ENCODE peak calls at places on chromosomes 1 and 21, in four cellular contexts. One of them, this sample, is unnamed.

GRCh38 chr1:192559115-192560006 is 16.2 kb upstream of the RGS1 start:
- DNase-seq in NCI-H2227 treated with DMSO at 0.1 percent for 48 hours: no peak
- DNase-seq in fibroblast of pulmonary artery: peak
- DNase-seq in right lobe of liver: no peak
- DNase-seq in this sample: no peak

GRCh38 chr1:43834280-43835140 is 99.1 kb upstream of the ARTN start:
- DNase-seq in NCI-H2227 treated with DMSO at 0.1 percent for 48 hours: no peak
- DNase-seq in fibroblast of pulmonary artery: peak
- DNase-seq in right lobe of liver: no peak
- DNase-seq in this sample: no peak

GRCh38 chr1:18279713-18280074 is 172.1 kb downstream of the IGSF21 start:
- DNase-seq in NCI-H2227 treated with DMSO at 0.1 percent for 48 hours: no peak
- DNase-seq in fibroblast of pulmonary artery: no peak
- DNase-seq in right lobe of liver: no peak
- DNase-seq in this sample: no peak

GRCh38 chr1:230069813-230070212 is 2.8 kb downstream of the GALNT2 start:
- DNase-seq in NCI-H2227 treated with DMSO at 0.1 percent for 48 hours: no peak
- DNase-seq in fibroblast of pulmonary artery: no peak
- DNase-seq in right lobe of liver: peak
- DNase-seq in this sample: no peak

GRCh38 chr1:8171751-8172464 is 145.8 kb upstream of the ERRFI1 start:
- DNase-seq in NCI-H2227 treated with DMSO at 0.1 percent for 48 hours: no peak
- DNase-seq in fibroblast of pulmonary artery: no peak
- DNase-seq in right lobe of liver: no peak
- DNase-seq in this sample: no peak

GRCh38 chr1:84701366-84701765 is 11.1 kb upstream of the SSX2IP start:
- DNase-seq in NCI-H2227 treated with DMSO at 0.1 percent for 48 hours: no peak
- DNase-seq in fibroblast of pulmonary artery: peak
- DNase-seq in right lobe of liver: no peak
- DNase-seq in this sample: no peak

GRCh38 chr1:164590592-164590991 is 31.6 kb downstream of the PBX1 start:
- DNase-seq in NCI-H2227 treated with DMSO at 0.1 percent for 48 hours: no peak
- DNase-seq in fibroblast of pulmonary artery: no peak
- DNase-seq in right lobe of liver: no peak
- DNase-seq in this sample: no peak

GRCh38 chr1:84704872-84705426 is 14.7 kb upstream of the SSX2IP start:
- DNase-seq in NCI-H2227 treated with DMSO at 0.1 percent for 48 hours: no peak
- DNase-seq in fibroblast of pulmonary artery: no peak
- DNase-seq in right lobe of liver: no peak
- DNase-seq in this sample: no peak

GRCh38 chr1:225608014-225608796 is 44.7 kb downstream of the ENAH start:
- DNase-seq in NCI-H2227 treated with DMSO at 0.1 percent for 48 hours: no peak
- DNase-seq in fibroblast of pulmonary artery: no peak
- DNase-seq in right lobe of liver: no peak
- DNase-seq in this sample: no peak

GRCh38 chr1:151166506-151166956 is 587 bp downstream of the SCNM1 start:
- DNase-seq in NCI-H2227 treated with DMSO at 0.1 percent for 48 hours: no peak
- DNase-seq in fibroblast of pulmonary artery: peak
- DNase-seq in right lobe of liver: no peak
- DNase-seq in this sample: no peak

GRCh38 chr1:65235867-65236805 is 73.2 kb upstream of the DNAJC6 start:
- DNase-seq in NCI-H2227 treated with DMSO at 0.1 percent for 48 hours: no peak
- DNase-seq in fibroblast of pulmonary artery: peak
- DNase-seq in right lobe of liver: no peak
- DNase-seq in this sample: no peak

GRCh38 chr1:45793942-45794604 is 9.3 kb upstream of the MAST2 start:
- DNase-seq in NCI-H2227 treated with DMSO at 0.1 percent for 48 hours: no peak
- DNase-seq in fibroblast of pulmonary artery: no peak
- DNase-seq in right lobe of liver: no peak
- DNase-seq in this sample: no peak

GRCh38 chr21:28253971-28254370 is 738.7 kb downstream of the LTN1 start:
- DNase-seq in NCI-H2227 treated with DMSO at 0.1 percent for 48 hours: no peak
- DNase-seq in fibroblast of pulmonary artery: no peak
- DNase-seq in right lobe of liver: no peak
- DNase-seq in this sample: no peak

GRCh38 chr1:192805832-192806323 is 3.0 kb upstream of the RGS2 start:
- DNase-seq in NCI-H2227 treated with DMSO at 0.1 percent for 48 hours: peak
- DNase-seq in fibroblast of pulmonary artery: peak
- DNase-seq in right lobe of liver: no peak
- DNase-seq in this sample: no peak

GRCh38 chr1:46364612-46365011 is 24.0 kb downstream of the NSUN4 start:
- DNase-seq in NCI-H2227 treated with DMSO at 0.1 percent for 48 hours: no peak
- DNase-seq in fibroblast of pulmonary artery: no peak
- DNase-seq in right lobe of liver: no peak
- DNase-seq in this sample: no peak

GRCh38 chr1:153483776-153484175 is 23.3 kb upstream of the S100A7 start:
- DNase-seq in NCI-H2227 treated with DMSO at 0.1 percent for 48 hours: no peak
- DNase-seq in fibroblast of pulmonary artery: no peak
- DNase-seq in right lobe of liver: no peak
- DNase-seq in this sample: no peak